ENCODE peak calls at places on chromosomes 6 and 20, in five cellular contexts. I is neuronal stem cell, W is H1, S is trophoblast cell, K is IMR-90. O is an unnamed sample.

GRCh38 chr20:37749620-37750403 is 56.0 kb downstream of the CTNNBL1 start:
- DNase-seq in I (no peak), W (no peak), S (no peak), K (peak), O (no peak)

GRCh38 chr20:47493954-47494293 is 7.8 kb upstream of the NCOA3 start:
- DNase-seq in I (no peak), W (no peak), S (peak), K (no peak), O (peak)

GRCh38 chr20:45254867-45255266 is 503 bp upstream of the SLPI start:
- DNase-seq in I (no peak), W (no peak), S (peak), K (peak), O (no peak)

GRCh38 chr6:14107000-14107399 is 10.6 kb upstream of the CD83 start:
- DNase-seq in I (no peak), W (no peak), S (no peak), K (no peak), O (no peak)

GRCh38 chr6:36272234-36272633 is 2.4 kb downstream of the PNPLA1 start:
- DNase-seq in I (no peak), W (no peak), S (no peak), K (no peak), O (peak)

GRCh38 chr6:157787080-157787479 is 36.0 kb upstream of the SNX9 start:
- DNase-seq in I (no peak), W (no peak), S (no peak), K (peak), O (no peak)

GRCh38 chr6:15905488-15906392 is 223.1 kb upstream of the MYLIP start:
- DNase-seq in I (no peak), W (no peak), S (peak), K (no peak), O (no peak)

GRCh38 chr6:22838346-22838745 is 269.0 kb downstream of the HDGFL1 start:
- DNase-seq in I (no peak), W (no peak), S (no peak), K (peak), O (peak)

GRCh38 chr20:33992923-33993799 is 550 bp upstream of the RALY start:
- DNase-seq in I (peak), W (peak), S (peak), K (peak), O (peak)
- H3K4ac ChIP-seq in I (no peak), W (no peak), S (peak), K (peak), O (no peak)

GRCh38 chr6:70668499-70668812 is 773 bp downstream of the SMAP1 start:
- DNase-seq in I (no peak), W (no peak), S (no peak), K (no peak), O (no peak)

GRCh38 chr6:70669133-70669532 is 1.4 kb downstream of the SMAP1 start:
- DNase-seq in I (no peak), W (no peak), S (peak), K (peak), O (no peak)

GRCh38 chr6:70666726-70667125 is 957 bp upstream of the SMAP1 start:
- DNase-seq in I (no peak), W (no peak), S (no peak), K (no peak), O (no peak)

GRCh38 chr6:70667256-70667710 is 400 bp upstream of the SMAP1 start:
- DNase-seq in I (no peak), W (no peak), S (no peak), K (no peak), O (no peak)

GRCh38 chr6:70667711-70668498 is at the start of gene SMAP1:
- DNase-seq in I (peak), W (peak), S (peak), K (peak), O (peak)
- H3K4ac ChIP-seq in I (no peak), W (no peak), S (peak), K (peak), O (no peak)

DNA sequence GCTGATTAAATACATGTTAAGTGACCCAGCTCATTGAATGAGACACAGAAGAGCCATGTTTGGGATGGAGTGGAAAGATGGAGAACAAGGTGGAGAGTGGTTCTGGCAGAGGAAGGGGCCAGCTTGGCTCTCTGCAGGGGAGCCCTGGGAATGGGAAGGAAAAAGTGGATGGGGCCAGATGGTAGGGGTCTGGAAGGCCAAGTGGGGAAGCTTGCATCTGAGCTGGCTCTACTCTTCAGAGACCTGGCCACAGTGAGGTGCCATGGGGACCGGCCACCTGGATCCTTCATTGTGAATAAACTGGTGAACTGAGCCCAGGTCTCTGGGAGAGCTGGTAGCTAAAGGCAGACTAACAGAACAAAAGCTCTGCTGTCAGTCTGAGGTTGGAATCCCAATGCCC is 48.9 kb upstream of the SIRPA start:
- DNase-seq in I (no peak), W (no peak), S (no peak), K (no peak), O (no peak)
- H3K4ac ChIP-seq in I (no peak), W (no peak), S (no peak), K (peak), O (no peak)

GRCh38 chr6:155432293-155432692 is 23.3 kb downstream of the NOX3 start:
- DNase-seq in I (no peak), W (no peak), S (no peak), K (peak), O (no peak)

GRCh38 chr6:155436981-155437749 is 18.5 kb downstream of the NOX3 start:
- DNase-seq in I (no peak), W (no peak), S (no peak), K (peak), O (no peak)

GRCh38 chr6:155439376-155439775 is 16.3 kb downstream of the NOX3 start:
- DNase-seq in I (no peak), W (no peak), S (no peak), K (no peak), O (no peak)

GRCh38 chr6:155429321-155429893 is 26.2 kb downstream of the NOX3 start:
- DNase-seq in I (no peak), W (no peak), S (no peak), K (no peak), O (no peak)

DNA sequence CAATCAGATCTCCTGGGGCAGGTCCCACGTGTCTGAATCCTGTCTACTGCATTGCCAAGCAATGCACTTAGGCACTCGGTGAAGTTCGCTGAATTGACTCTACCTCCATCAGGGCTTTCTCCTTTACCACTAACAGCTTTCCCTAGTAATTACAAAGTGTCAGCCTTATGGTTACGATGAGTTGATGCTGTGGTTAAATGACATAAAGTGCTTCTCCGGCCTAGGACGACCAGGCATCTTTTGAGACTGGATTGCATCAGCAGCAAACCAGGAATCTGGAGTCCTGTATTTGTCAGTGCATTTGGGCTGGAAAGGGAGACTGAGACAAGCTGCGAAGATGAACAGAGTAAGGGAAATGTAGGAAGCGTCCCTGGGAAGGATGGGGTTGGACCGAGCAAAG is 21.5 kb downstream of the NOX3 start:
- DNase-seq in I (no peak), W (no peak), S (no peak), K (no peak), O (no peak)
- H3K4ac ChIP-seq in I (no peak), W (no peak), S (no peak), K (no peak), O (no peak)

GRCh38 chr6:160272707-160273106 is 14.1 kb upstream of the SLC22A2 start:
- DNase-seq in I (no peak), W (no peak), S (no peak), K (no peak), O (no peak)
- H3K4ac ChIP-seq in I (no peak), W (no peak), S (no peak), K (no peak), O (no peak)

O was measured in mesendoderm.